ENCODE peak calls at places on chromosomes 12 and 14, in seven cellular contexts. N is A549, L is GM12878, V is HCT116, B is HepG2, Q is endothelial cell of umbilical vein, P is H1. S is an unnamed sample.

GRCh38 chr14:95200404-95200803 is 43.1 kb upstream of the DICER1 start:
- DNase-seq in L (no peak), P (no peak), B (no peak), N (no peak), Q (no peak), V (no peak), S (no peak)

GRCh38 chr14:92848941-92849340 is 54.8 kb downstream of the GOLGA5 start:
- DNase-seq in V (no peak), L (no peak), Q (peak), B (no peak), N (no peak), P (no peak), S (no peak)

GRCh38 chr14:104892517-104893434 is 27.7 kb downstream of the CEP170B start:
- DNase-seq in B (no peak), Q (no peak), N (no peak), P (peak), V (no peak), L (no peak), S (peak)

GRCh38 chr12:56358836-56359532 is 923 bp downstream of the STAT2 start:
- DNase-seq in V (no peak), N (no peak), B (no peak), L (no peak), P (no peak), Q (no peak), S (peak)

GRCh38 chr12:13268606-13269005 is 72.1 kb downstream of the EMP1 start:
- DNase-seq in V (no peak), B (no peak), N (no peak), L (no peak), P (no peak), Q (no peak), S (no peak)

GRCh38 chr12:52612431-52613290 is 5.7 kb downstream of the KRT73 start:
- DNase-seq in P (no peak), B (no peak), N (no peak), L (no peak), Q (no peak), V (no peak), S (no peak)

GRCh38 chr12:2891240-2892053 is 756 bp downstream of the TULP3 start:
- DNase-seq in Q (peak), V (no peak), N (peak), P (no peak), B (peak), L (no peak), S (peak)

GRCh38 chr12:51527872-51528271 is 63.2 kb upstream of the SCN8A start:
- DNase-seq in P (no peak), V (no peak), Q (no peak), L (no peak), B (no peak), N (no peak), S (no peak)

GRCh38 chr12:3042826-3043225 is 34.4 kb upstream of the TSPAN9 start:
- DNase-seq in Q (no peak), B (no peak), L (no peak), N (no peak), P (no peak), V (no peak), S (no peak)

GRCh38 chr14:63508033-63508432 is 35.1 kb downstream of the PPP2R5E start:
- DNase-seq in V (no peak), N (no peak), B (peak), L (no peak), P (no peak), Q (no peak), S (no peak)

GRCh38 chr12:19529933-19530630 is 90.8 kb downstream of the AEBP2 start:
- DNase-seq in V (no peak), Q (peak), N (no peak), L (no peak), P (no peak), B (no peak), S (no peak)

GRCh38 chr12:131949431-131950181 is at the start of gene EP400:
- DNase-seq in B (peak), P (peak), L (peak), N (peak), Q (peak), V (peak), S (peak)

GRCh38 chr12:27083861-27084271 is 1.5 kb upstream of the C12orf71 start:
- DNase-seq in B (no peak), V (no peak), L (no peak), P (no peak), N (no peak), Q (no peak), S (no peak)

GRCh38 chr12:9114946-9115345 is 773 bp downstream of the A2M start:
- DNase-seq in N (no peak), B (peak), V (no peak), Q (no peak), L (no peak), P (no peak), S (no peak)

GRCh38 chr12:111056618-111057521 is 136.5 kb upstream of the MYL2 start:
- DNase-seq in Q (no peak), V (no peak), N (no peak), L (peak), P (no peak), B (no peak), S (peak)

GRCh38 chr12:51855586-51856428 is 7.3 kb upstream of the FIGNL2 start:
- DNase-seq in B (peak), P (peak), Q (peak), L (no peak), N (peak), V (no peak), S (no peak)

GRCh38 chr14:81400202-81400678 is at the start of gene STON2:
- DNase-seq in L (no peak), N (peak), P (no peak), Q (no peak), B (no peak), V (peak), S (peak)

GRCh38 chr12:84986586-84986985 is 49.5 kb downstream of the TSPAN19 start:
- DNase-seq in L (no peak), P (no peak), B (no peak), N (no peak), V (no peak), Q (no peak), S (no peak)

GRCh38 chr12:107684990-107685359 is 624 bp upstream of the PWP1 start:
- DNase-seq in P (peak), L (no peak), V (peak), B (peak), Q (no peak), N (peak), S (peak)

GRCh38 chr12:78086553-78087362 is 256.1 kb downstream of the NAV3 start:
- DNase-seq in B (no peak), Q (peak), P (no peak), N (peak), L (no peak), V (no peak), S (no peak)

GRCh38 chr12:77294016-77294415 is 228.6 kb upstream of the E2F7 start:
- DNase-seq in Q (peak), P (no peak), V (no peak), B (no peak), N (no peak), L (no peak), S (no peak)

GRCh38 chr12:102522768-102523167 is 42.4 kb upstream of the IGF1 start:
- DNase-seq in P (no peak), Q (no peak), B (peak), V (no peak), L (no peak), N (no peak), S (no peak)

GRCh38 chr12:42728287-42728686 is 138.7 kb upstream of the PRICKLE1 start:
- DNase-seq in B (no peak), L (no peak), N (no peak), Q (no peak), V (no peak), P (no peak), S (no peak)

GRCh38 chr14:45112886-45113772 is 21.2 kb downstream of the FKBP3 start:
- DNase-seq in L (no peak), B (peak), N (peak), P (no peak), Q (peak), V (no peak), S (no peak)

GRCh38 chr14:63781686-63782085 is 53.8 kb upstream of the SGPP1 start:
- DNase-seq in L (no peak), Q (no peak), V (peak), N (no peak), B (peak), P (no peak), S (no peak)

GRCh38 chr12:118103601-118104382 is at the start of gene VSIG10:
- DNase-seq in Q (peak), N (peak), V (no peak), B (peak), L (no peak), P (peak), S (peak)

GRCh38 chr12:128613821-128614220 is 209.9 kb downstream of the SLC15A4 start:
- DNase-seq in Q (no peak), B (no peak), P (no peak), L (no peak), V (no peak), N (no peak), S (peak)

GRCh38 chr12:130441771-130442760 is 104.4 kb downstream of the PIWIL1 start:
- DNase-seq in V (no peak), N (no peak), B (no peak), L (no peak), P (no peak), Q (no peak), S (no peak)

GRCh38 chr12:56634242-56634836 is 4.2 kb upstream of the BAZ2A start:
- DNase-seq in Q (peak), B (peak), P (peak), V (peak), N (peak), L (no peak), S (peak)

GRCh38 chr12:124545508-124546418 is 21.6 kb downstream of the NCOR2 start:
- DNase-seq in Q (no peak), L (peak), B (no peak), N (no peak), V (no peak), P (no peak), S (no peak)

DNA sequence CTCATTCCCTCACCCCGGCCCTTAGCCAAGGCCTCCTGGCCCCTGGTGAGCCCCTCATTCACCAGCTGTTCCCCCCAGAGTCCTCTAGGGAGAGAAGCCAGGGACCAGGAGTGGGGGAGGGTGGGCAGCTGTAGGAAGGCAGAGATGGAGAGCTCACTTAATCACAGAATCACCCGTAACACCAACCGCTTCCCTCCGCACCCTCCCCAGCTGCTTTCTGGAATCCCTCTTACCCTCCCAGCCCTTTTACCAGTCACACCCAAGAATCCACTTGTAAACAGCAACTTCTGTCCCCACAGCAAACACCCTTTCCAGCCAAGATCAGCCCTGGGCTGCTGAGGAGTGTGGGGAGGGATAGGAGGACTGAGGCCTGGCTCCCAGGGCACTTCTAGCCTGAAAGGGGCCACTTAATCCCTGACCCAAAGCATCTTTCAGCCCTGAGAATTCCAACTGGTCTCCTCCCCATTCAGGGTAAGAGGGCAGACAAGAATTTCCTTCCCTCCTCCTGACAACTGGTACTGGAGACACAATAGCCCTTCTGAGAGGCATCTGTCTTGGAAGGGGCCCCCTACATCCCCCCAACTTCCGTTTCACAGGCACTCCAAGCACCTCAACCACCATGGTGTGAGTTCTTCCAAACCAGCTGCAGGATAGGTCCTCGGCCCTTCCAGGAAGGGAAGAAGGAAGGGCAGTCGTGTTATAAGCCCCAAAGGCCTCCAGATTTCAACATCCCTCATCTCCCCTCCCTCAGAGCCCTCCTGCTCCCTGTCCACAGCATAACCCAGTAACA is 18.6 kb downstream of the NCKAP5L start:
- DNase-seq in V (no peak), B (no peak), P (no peak), L (no peak), N (no peak), Q (no peak), S (peak)
- TF ChIP-seq POLR2A in V (no peak), B (no peak), P (no peak), L (no peak), N (no peak), Q (no peak), S (no peak)

GRCh38 chr12:109626378-109627115 is 53.0 kb downstream of the MVK start:
- DNase-seq in P (no peak), Q (no peak), N (no peak), V (no peak), L (no peak), B (no peak), S (no peak)
- TF ChIP-seq CTCF in P (no peak), Q (no peak), N (no peak), V (no peak), L (no peak), B (no peak), S (no peak)

GRCh38 chr14:74035556-74035955 is 16.4 kb downstream of the BBOF1 start:
- DNase-seq in L (no peak), V (no peak), N (no peak), P (no peak), Q (no peak), B (no peak), S (no peak)

GRCh38 chr14:74034572-74034971 is 15.4 kb downstream of the BBOF1 start:
- DNase-seq in P (no peak), Q (no peak), L (no peak), N (no peak), V (no peak), B (no peak), S (no peak)

GRCh38 chr14:74042296-74042695 is 23.1 kb downstream of the BBOF1 start:
- DNase-seq in P (no peak), L (no peak), Q (no peak), V (no peak), N (no peak), B (no peak), S (no peak)

DNA sequence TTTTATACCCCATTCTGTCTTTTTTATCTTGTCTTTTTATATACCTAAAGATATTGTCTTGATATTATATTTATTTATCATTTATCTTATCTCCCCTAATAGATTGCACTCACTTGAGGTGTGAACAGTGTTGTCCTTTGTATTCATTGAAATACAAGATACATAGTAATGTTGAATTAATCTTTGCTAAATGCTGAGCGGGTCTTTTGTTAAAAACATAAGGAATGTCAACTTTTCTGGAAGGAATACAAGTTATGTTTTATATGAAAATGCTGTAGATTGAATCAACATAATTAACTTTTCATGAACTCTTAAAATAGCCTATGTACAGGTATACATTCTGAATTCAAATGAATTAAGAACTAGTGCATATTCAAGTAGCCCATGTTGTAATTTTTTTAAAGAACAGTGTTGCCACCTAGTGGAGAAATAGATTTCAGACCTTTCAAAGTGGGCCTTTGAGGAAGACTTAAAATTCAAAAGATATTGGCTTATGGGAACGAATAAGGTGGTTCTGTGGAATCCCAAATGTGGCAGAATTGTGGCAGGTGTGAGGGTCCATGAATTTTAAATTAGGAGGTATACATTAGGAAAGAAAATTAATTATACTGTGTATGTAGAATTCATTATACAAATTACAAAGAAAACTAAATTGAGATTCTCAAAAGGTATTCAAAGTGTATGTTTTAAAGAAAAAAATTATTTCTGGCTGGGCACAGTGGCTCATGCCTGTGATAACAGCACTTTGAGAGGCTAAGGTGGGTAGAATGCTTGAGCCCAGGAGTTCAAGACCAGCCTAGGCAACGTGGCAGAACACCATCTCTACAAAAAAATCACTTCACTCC is 19.1 kb downstream of the BBOF1 start:
- DNase-seq in V (no peak), B (peak), L (no peak), Q (peak), P (no peak), N (peak), S (peak)
- TF ChIP-seq MAX in V (no peak), B (no peak), L (no peak), Q (no peak), P (no peak), N (no peak), S (no peak)

GRCh38 chr14:103347091-103347815 is 13.2 kb downstream of the EIF5 start:
- DNase-seq in N (no peak), P (no peak), Q (no peak), L (no peak), V (no peak), B (peak), S (no peak)
- TF ChIP-seq POLR2A in N (no peak), P (no peak), Q (no peak), L (peak), V (no peak), B (no peak), S (no peak)

GRCh38 chr14:96584199-96584906 is 82.2 kb downstream of the PAPOLA start:
- DNase-seq in L (no peak), P (peak), Q (peak), B (peak), V (peak), N (peak), S (peak)
- TF ChIP-seq CTCF in L (peak), P (peak), Q (peak), B (peak), V (peak), N (peak), S (peak)

GRCh38 chr12:66188584-66189475 is at the start of gene IRAK3:
- DNase-seq in V (no peak), B (no peak), P (peak), N (no peak), Q (peak), L (no peak), S (peak)
- TF ChIP-seq MAX in V (no peak), B (no peak), P (peak), N (peak), Q (peak), L (no peak), S (peak)

GRCh38 chr12:949337-950099 is at the start of gene RAD52:
- DNase-seq in V (peak), B (peak), L (peak), P (peak), N (peak), Q (peak), S (peak)
- TF ChIP-seq POLR2A in V (peak), B (peak), L (peak), P (peak), N (peak), Q (no peak), S (peak)

DNA sequence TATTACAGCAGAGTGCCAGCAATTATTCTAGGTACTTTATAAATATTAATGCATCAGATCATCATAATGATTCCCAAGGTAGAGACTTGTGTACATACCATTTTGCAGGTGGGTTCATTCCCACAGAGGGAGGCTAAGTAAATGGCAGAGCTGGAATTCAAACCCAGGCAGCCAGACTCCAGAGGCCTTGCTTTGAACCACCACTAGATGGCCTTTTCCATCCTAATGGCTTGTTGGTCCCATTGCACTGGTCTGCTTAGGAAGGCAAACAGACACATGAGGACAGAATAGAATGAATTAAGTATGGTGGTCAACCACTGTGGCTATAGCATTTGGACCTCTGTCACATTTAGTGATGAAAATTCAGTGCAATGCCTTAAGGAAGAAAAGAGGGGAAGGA is 158.7 kb downstream of the METTL25 start:
- DNase-seq in B (peak), N (no peak), Q (no peak), L (no peak), P (no peak), V (peak), S (peak)
- TF ChIP-seq CTCF in B (peak), N (peak), Q (peak), L (peak), P (peak), V (peak), S (peak)

S was measured in NB4.